ENCODE peak calls at places on chromosomes 11 and 22, in four cellular contexts. G is HepG2, E is GM12878, N is K562. T is an unnamed sample.

GRCh38 chr11:65559951-65560537 is 1.9 kb upstream of the LTBP3 start:
- DNase-seq in G (peak; percentile 64), E (no peak), N (no peak), T (no peak)

GRCh38 chr11:110295487-110296225 is 758 bp downstream of the RDX start:
- DNase-seq in N (peak; percentile 39), E (peak; percentile 21), G (no peak), T (peak; percentile 64)

GRCh38 chr11:58004664-58005063 is 19.0 kb upstream of the OR9Q1 start:
- DNase-seq in G (no peak), N (no peak), E (no peak), T (no peak)

GRCh38 chr11:2934611-2935239 is 5.5 kb upstream of the PHLDA2 start:
- DNase-seq in E (no peak), G (no peak), N (no peak), T (no peak)

GRCh38 chr22:40040927-40041326 is 46.2 kb downstream of the FAM83F start:
- DNase-seq in N (peak; percentile 25), G (no peak), E (no peak), T (no peak)

GRCh38 chr22:49933236-49933921 is 14.9 kb downstream of the CRELD2 start:
- DNase-seq in G (no peak), N (no peak), E (no peak), T (no peak)

GRCh38 chr11:63670738-63671321 is 346 bp downstream of the ATL3 start:
- DNase-seq in N (no peak), E (no peak), G (no peak), T (peak; percentile 66)

GRCh38 chr11:13260196-13260962 is 17.2 kb upstream of the BMAL1 start:
- DNase-seq in N (no peak), G (no peak), E (no peak), T (no peak)

GRCh38 chr22:22558972-22559603 is at the start of gene PRAME:
- DNase-seq in N (peak; percentile 100), G (peak; percentile 79), E (peak; percentile 11), T (peak; percentile 96)

GRCh38 chr22:30892286-30892685 is 76.3 kb downstream of the MORC2 start:
- DNase-seq in E (no peak), G (no peak), N (no peak), T (peak; percentile 44)

GRCh38 chr11:8959546-8960166 is 4.6 kb downstream of the TMEM9B start:
- DNase-seq in N (peak; percentile 60), E (peak; percentile 65), G (peak; percentile 71), T (peak; percentile 31)

GRCh38 chr11:83206221-83206620 is 12.7 kb downstream of the ANKRD42 start:
- DNase-seq in G (no peak), N (no peak), E (no peak), T (no peak)

GRCh38 chr11:95119361-95120060 is 29.9 kb downstream of the ENDOD1 start:
- DNase-seq in N (no peak), E (no peak), G (peak; percentile 10), T (no peak)

GRCh38 chr11:34176980-34177319 is 71.5 kb downstream of the NAT10 start:
- DNase-seq in E (no peak), N (no peak), G (no peak), T (no peak)

GRCh38 chr22:27752771-27753170 is 48.8 kb downstream of the MN1 start:
- DNase-seq in E (no peak), G (no peak), N (no peak), T (no peak)

GRCh38 chr22:33842006-33842354 is 78.3 kb downstream of the LARGE1 start:
- DNase-seq in E (no peak), G (no peak), N (no peak), T (no peak)

GRCh38 chr11:110376711-110377324 is 52.9 kb upstream of the FDX1 start:
- DNase-seq in N (peak; percentile 55), E (peak; percentile 36), G (peak; percentile 91), T (peak; percentile 25)

GRCh38 chr11:81792416-81792815 is 941.2 kb downstream of the FAM181B start:
- DNase-seq in N (no peak), E (no peak), G (no peak), T (no peak)

GRCh38 chr11:8292351-8292750 is 28.7 kb upstream of the LMO1 start:
- DNase-seq in E (no peak), N (no peak), G (no peak), T (peak; percentile 20)

GRCh38 chr11:2734181-2735052 is 34.6 kb upstream of the KCNQ1OT1 start:
- DNase-seq in G (no peak), N (no peak), E (no peak), T (no peak)

GRCh38 chr22:25903294-25903693 is 161.3 kb downstream of the MYO18B start:
- DNase-seq in G (no peak), E (no peak), N (peak; percentile 49), T (peak; percentile 31)

GRCh38 chr11:87083029-87083428 is 45.3 kb downstream of the TMEM135 start:
- DNase-seq in N (no peak), G (no peak), E (no peak), T (no peak)

GRCh38 chr11:8025123-8025522 is 38.0 kb downstream of the EIF3F start:
- DNase-seq in G (no peak), N (no peak), E (no peak), T (no peak)

GRCh38 chr11:7775689-7776088 is 21.1 kb downstream of the OR5P2 start:
- DNase-seq in N (no peak), E (no peak), G (no peak), T (no peak)

GRCh38 chr11:120235024-120235628 is 4.8 kb upstream of the POU2F3 start:
- DNase-seq in G (peak; percentile 66), N (peak; percentile 85), E (no peak), T (peak; percentile 92)

GRCh38 chr11:112300094-112300786 is 39.6 kb upstream of the PLET1 start:
- DNase-seq in N (no peak), G (no peak), E (no peak), T (no peak)

GRCh38 chr22:23119492-23120414 is 22.0 kb downstream of the RSPH14 start:
- DNase-seq in G (no peak), E (no peak), N (no peak), T (no peak)

GRCh38 chr11:85182437-85183109 is 444.6 kb downstream of the DLG2 start:
- DNase-seq in E (no peak), G (peak; percentile 21), N (peak; percentile 10), T (no peak)

GRCh38 chr11:64094463-64095223 is 58.9 kb downstream of the FLRT1 start:
- DNase-seq in E (no peak), G (no peak), N (peak; percentile 63), T (no peak)

GRCh38 chr11:7637447-7638157 is 35.7 kb downstream of the CYB5R2 start:
- DNase-seq in E (no peak), G (no peak), N (no peak), T (no peak)

GRCh38 chr11:10327254-10327653 is 22.4 kb downstream of the ADM start:
- DNase-seq in G (no peak), N (peak; percentile 29), E (no peak), T (no peak)

GRCh38 chr11:116712428-116712827 is 60.4 kb downstream of the BUD13 start:
- DNase-seq in E (no peak), G (no peak), N (no peak), T (no peak)

DNA sequence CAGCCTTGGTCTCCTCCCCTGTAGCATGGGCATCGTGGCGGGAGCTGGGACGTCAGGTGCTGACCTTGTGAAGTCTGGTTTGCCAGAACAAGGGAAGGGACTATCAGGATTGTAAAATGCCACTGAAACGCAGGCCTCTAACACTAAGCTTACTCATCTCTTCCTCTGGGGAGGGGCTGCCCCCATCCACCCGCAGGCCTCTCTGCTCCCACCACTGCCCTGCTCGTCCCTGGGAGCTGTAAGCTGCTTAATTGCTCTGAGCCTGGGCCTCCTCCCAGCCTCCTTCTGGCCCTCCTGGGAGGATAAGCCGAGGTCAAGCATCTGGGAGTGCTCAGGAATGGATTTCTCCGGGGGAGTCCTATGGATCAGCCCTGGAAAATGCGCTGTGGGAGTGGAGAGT is 8.4 kb downstream of the SHISAL1 start:
- DNase-seq in G (no peak), N (no peak), E (no peak), T (no peak)
- TF ChIP-seq HDAC6 in G (no peak), N (no peak), E (no peak), T (no peak)

GRCh38 chr11:75795276-75796090 is 19.5 kb upstream of the UVRAG start:
- DNase-seq in E (no peak), N (no peak), G (peak; percentile 80), T (no peak)
- TF ChIP-seq HDAC6 in E (no peak), N (no peak), G (no peak), T (no peak)

GRCh38 chr11:113481226-113481625 is 6.0 kb upstream of the DRD2 start:
- DNase-seq in E (no peak), G (no peak), N (no peak), T (no peak)

GRCh38 chr11:113488931-113489351 is 13.7 kb upstream of the DRD2 start:
- DNase-seq in G (no peak), E (no peak), N (no peak), T (no peak)

GRCh38 chr11:113481672-113482071 is 6.5 kb upstream of the DRD2 start:
- DNase-seq in E (no peak), G (no peak), N (no peak), T (no peak)

GRCh38 chr11:113487622-113488021 is 12.4 kb upstream of the DRD2 start:
- DNase-seq in E (no peak), N (no peak), G (no peak), T (no peak)

GRCh38 chr11:113484223-113484622 is 9.0 kb upstream of the DRD2 start:
- DNase-seq in N (no peak), E (no peak), G (no peak), T (no peak)
- TF ChIP-seq HDAC6 in N (no peak), E (no peak), G (no peak), T (no peak)

DNA sequence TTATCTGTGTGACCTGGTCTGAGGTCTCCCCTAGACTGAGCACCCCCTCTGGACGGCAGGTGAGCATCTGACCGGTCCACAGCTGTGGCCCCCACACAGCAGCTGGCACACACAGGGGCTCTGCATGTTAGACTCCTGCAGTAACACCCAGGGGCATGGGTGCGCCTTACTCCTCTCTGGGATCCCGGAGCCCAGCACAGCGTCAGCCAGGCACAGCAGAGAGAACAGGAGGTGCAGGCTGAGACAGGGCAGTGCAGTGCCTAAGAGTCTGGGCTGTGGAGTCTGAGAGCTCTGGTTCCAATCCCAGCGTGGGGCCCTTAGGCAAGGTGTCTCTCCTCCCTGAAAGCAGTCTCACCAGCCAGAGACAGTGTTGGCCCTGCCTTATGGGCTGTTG is 2.3 kb downstream of the NUDT8 start:
- DNase-seq in N (no peak), E (no peak), G (no peak), T (no peak)
- TF ChIP-seq HDAC6 in N (no peak), E (no peak), G (no peak), T (no peak)

T was measured in H1.